ENCODE peak calls at places on chromosomes 1 and 21, in four cellular contexts. H is germinal center; V is effector memory CD8-positive, alpha-beta T cell; E is GM18507. P is an unnamed sample.

GRCh38 chr1:164641353-164641730 is 82.4 kb downstream of the PBX1 start:
- DNase-seq in H (no peak), V (no peak), E (no peak), P (no peak)

GRCh38 chr1:230032882-230033281 is 34.2 kb upstream of the GALNT2 start:
- DNase-seq in H (no peak), V (no peak), E (no peak), P (no peak)

GRCh38 chr21:37848721-37849490 is 67.4 kb downstream of the KCNJ6 start:
- DNase-seq in H (no peak), V (no peak), E (no peak), P (no peak)

GRCh38 chr1:203666621-203667020 is 40.0 kb downstream of the ATP2B4 start:
- DNase-seq in H (no peak), V (no peak), E (no peak), P (no peak)

GRCh38 chr1:173866462-173866861 is 1.3 kb downstream of the GAS5 start:
- DNase-seq in H (no peak), V (no peak), E (no peak), P (no peak)

GRCh38 chr1:28364888-28365287 is 4.7 kb upstream of the PHACTR4 start:
- DNase-seq in H (no peak), V (no peak), E (no peak), P (no peak)

GRCh38 chr1:231860221-231861088 is 233.9 kb downstream of the DISC1 start:
- DNase-seq in H (no peak), V (no peak), E (no peak), P (no peak)

GRCh38 chr1:25754421-25755195 is 45.4 kb upstream of the SELENON start:
- DNase-seq in H (no peak), V (no peak), E (no peak), P (no peak)

GRCh38 chr1:52059326-52059725 is 3.2 kb downstream of the BTF3L4 start:
- DNase-seq in H (no peak), V (no peak), E (no peak), P (no peak)

GRCh38 chr1:115107501-115108260 is 18.4 kb upstream of the TSPAN2 start:
- DNase-seq in H (no peak), V (no peak), E (no peak), P (no peak)

GRCh38 chr1:167648978-167649752 is 19.1 kb downstream of the RCSD1 start:
- DNase-seq in H (no peak), V (no peak), E (no peak), P (no peak)

GRCh38 chr1:111179968-111180533 is 20.4 kb downstream of the DENND2D start:
- DNase-seq in H (no peak), V (no peak), E (no peak), P (no peak)

GRCh38 chr1:228465571-228466146 is 21.5 kb upstream of the RNF187 start:
- DNase-seq in H (no peak), V (no peak), E (no peak), P (no peak)

GRCh38 chr1:183889095-183889494 is 84.2 kb downstream of the RGL1 start:
- DNase-seq in H (no peak), V (no peak), E (no peak), P (no peak)

GRCh38 chr1:61043010-61043820 is 39.1 kb upstream of the NFIA start:
- DNase-seq in H (peak), V (peak), E (peak), P (peak)

P was measured in GM12891.